ENCODE peak calls at places on chromosomes 7 and 10, in seven cellular contexts. I, V, S, H, Q, R and D are unnamed samples.

GRCh38 chr10:83167081-83167480 is 972.2 kb upstream of the GHITM start:
- DNase-seq in H (no peak), R (no peak), S (no peak), I (no peak), Q (no peak), V (no peak), D (no peak)

GRCh38 chr10:30106987-30107386 is 47.6 kb upstream of the JCAD start:
- DNase-seq in Q (no peak), H (no peak), S (no peak), V (no peak), I (no peak), R (no peak), D (no peak)

GRCh38 chr7:867406-868188 is 8.8 kb upstream of the GET4 start:
- DNase-seq in H (peak; percentile 44), Q (peak; percentile 79), I (no peak), V (no peak), S (peak; percentile 67), R (peak; percentile 86), D (peak; percentile 79)

GRCh38 chr10:23611308-23611631 is 172.4 kb downstream of the OTUD1 start:
- DNase-seq in V (no peak), Q (no peak), I (no peak), H (no peak), R (no peak), S (no peak), D (no peak)

GRCh38 chr10:32190890-32191491 is 134.8 kb upstream of the KIF5B start:
- DNase-seq in V (no peak), S (no peak), I (peak; percentile 20), H (peak; percentile 42), Q (no peak), R (peak; percentile 63), D (no peak)

GRCh38 chr10:79361721-79362397 is 14.6 kb downstream of the PPIF start:
- DNase-seq in R (no peak), Q (no peak), S (no peak), I (no peak), V (no peak), H (no peak), D (no peak)

GRCh38 chr7:38330048-38330447 is 56.6 kb upstream of the TARP start:
- DNase-seq in I (no peak), V (no peak), R (no peak), H (no peak), Q (no peak), S (no peak), D (no peak)

GRCh38 chr10:11522821-11523245 is 88.6 kb downstream of the USP6NL start:
- DNase-seq in V (no peak), I (no peak), H (no peak), Q (no peak), S (no peak), R (no peak), D (peak; percentile 51)

GRCh38 chr7:628041-628763 is 98.3 kb upstream of the DNAAF5 start:
- DNase-seq in R (no peak), S (no peak), I (no peak), V (no peak), Q (no peak), H (no peak), D (no peak)

GRCh38 chr10:90111671-90112070 is 410.3 kb downstream of the KIF20B start:
- DNase-seq in H (no peak), S (no peak), Q (no peak), R (no peak), V (no peak), I (no peak), D (no peak)

GRCh38 chr10:88161070-88161469 is 297.6 kb downstream of the PTEN start:
- DNase-seq in S (no peak), Q (no peak), H (no peak), V (no peak), I (no peak), R (no peak), D (no peak)

GRCh38 chr10:77289027-77289501 is 348.5 kb downstream of the KCNMA1 start:
- DNase-seq in R (no peak), I (no peak), S (no peak), V (no peak), H (no peak), Q (no peak), D (no peak)

GRCh38 chr7:82109288-82109687 is 334.3 kb downstream of the CACNA2D1 start:
- DNase-seq in I (no peak), S (no peak), R (peak; percentile 6), H (peak; percentile 39), V (no peak), Q (no peak), D (no peak)

GRCh38 chr10:71486465-71487114 is 89.9 kb downstream of the CDH23 start:
- DNase-seq in Q (no peak), H (peak; percentile 23), I (no peak), S (peak; percentile 74), R (peak; percentile 61), V (no peak), D (no peak)